ENCODE peak calls at places on chromosomes 13 and 19, in seven cellular contexts. Z, D, I, Y, S, T and B are unnamed samples.

GRCh38 chr19:28456264-28456663 is 756.7 kb downstream of the UQCRFS1 start:
- DNase-seq in I (no peak), D (no peak), Z (peak; percentile 5), T (peak; percentile 78), Y (no peak), S (no peak), B (no peak)

GRCh38 chr19:6250024-6250605 is 29.7 kb downstream of the MLLT1 start:
- DNase-seq in T (no peak), S (no peak), Y (no peak), Z (no peak), I (no peak), D (no peak), B (no peak)

GRCh38 chr13:87426737-87427136 is 244.4 kb upstream of the SLITRK5 start:
- DNase-seq in S (no peak), D (no peak), T (no peak), Y (no peak), Z (no peak), I (no peak), B (no peak)

GRCh38 chr13:110445183-110445582 is 116.3 kb downstream of the RAB20 start:
- DNase-seq in T (no peak), S (no peak), D (peak; percentile 72), Y (peak; percentile 66), Z (no peak), I (no peak), B (no peak)

GRCh38 chr19:52170304-52170703 is 1.1 kb downstream of the ZNF836 start:
- DNase-seq in D (no peak), I (no peak), S (no peak), Y (no peak), T (no peak), Z (no peak), B (no peak)

GRCh38 chr19:18502633-18503294 is 19.1 kb downstream of the ELL start:
- DNase-seq in T (no peak), S (no peak), Y (no peak), D (peak; percentile 88), I (no peak), Z (no peak), B (no peak)

GRCh38 chr13:106573855-106574254 is 5.9 kb upstream of the ARGLU1 start:
- DNase-seq in T (no peak), D (no peak), S (no peak), Y (no peak), Z (no peak), I (no peak), B (peak; percentile 7)

GRCh38 chr19:13017306-13018036 is 22.2 kb downstream of the NFIX start:
- DNase-seq in I (no peak), S (no peak), Y (no peak), D (no peak), Z (no peak), T (no peak), B (no peak)

GRCh38 chr13:32650705-32651311 is 64.6 kb downstream of the PDS5B start:
- DNase-seq in D (peak; percentile 81), T (peak; percentile 8), Y (peak; percentile 84), Z (peak; percentile 51), S (peak; percentile 65), I (peak; percentile 21), B (peak; percentile 17)

GRCh38 chr13:62209539-62209938 is 793.9 kb upstream of the PCDH20 start:
- DNase-seq in I (no peak), Y (no peak), S (no peak), T (peak; percentile 41), Z (no peak), D (peak; percentile 55), B (no peak)

GRCh38 chr13:65378943-65379519 is 1851.1 kb downstream of the PCDH9 start:
- DNase-seq in S (no peak), T (peak; percentile 22), Z (no peak), D (no peak), Y (no peak), I (no peak), B (no peak)

GRCh38 chr19:46924874-46925547 is 64.2 kb downstream of the ARHGAP35 start:
- DNase-seq in I (no peak), T (no peak), Z (no peak), Y (peak; percentile 66), D (no peak), S (peak; percentile 58), B (no peak)

GRCh38 chr13:83819156-83819555 is 63.1 kb downstream of the SLITRK1 start:
- DNase-seq in S (no peak), Z (no peak), I (no peak), T (no peak), D (no peak), Y (no peak), B (no peak)

GRCh38 chr13:113979791-113980471 is 6.1 kb upstream of the C13orf46 start:
- DNase-seq in Z (no peak), S (no peak), Y (peak; percentile 36), I (no peak), D (no peak), T (no peak), B (no peak)